ENCODE peak calls at places on chromosomes 11 and 22, in four cellular contexts. B is K562, X is HepG2, W is GM12878. E is an unnamed sample.

GRCh38 chr11:106276859-106277436 is 199.5 kb downstream of the AASDHPPT start:
- DNase-seq in B (no peak), X (no peak), W (no peak), E (no peak)

GRCh38 chr11:36672815-36673450 is 74.9 kb upstream of the RAG2 start:
- DNase-seq in B (peak; percentile 32), X (peak; percentile 55), W (no peak), E (peak; percentile 11)

GRCh38 chr11:32435511-32435946 is at the start of gene WT1:
- DNase-seq in B (peak; percentile 85), X (no peak), W (no peak), E (peak; percentile 56)

GRCh38 chr22:24411256-24412004 is 16.0 kb upstream of the ADORA2A start:
- DNase-seq in B (no peak), X (no peak), W (no peak), E (no peak)

GRCh38 chr11:116371146-116371545 is 401.6 kb downstream of the BUD13 start:
- DNase-seq in B (no peak), X (no peak), W (no peak), E (no peak)

GRCh38 chr22:29926057-29926456 is 43.1 kb downstream of the MTMR3 start:
- DNase-seq in B (no peak), X (no peak), W (no peak), E (no peak)

GRCh38 chr22:17896552-17896951 is 122.3 kb upstream of the BID start:
- DNase-seq in B (no peak), X (no peak), W (no peak), E (peak; percentile 65)

GRCh38 chr22:50189184-50189848 is 3.6 kb downstream of the TRABD start:
- DNase-seq in B (no peak), X (no peak), W (no peak), E (no peak)

GRCh38 chr11:65468874-65469333 is 29.9 kb upstream of the MALAT1 start:
- DNase-seq in B (peak; percentile 61), X (peak; percentile 76), W (no peak), E (peak; percentile 52)

GRCh38 chr11:104907521-104908185 is 9.4 kb upstream of the CASP12 start:
- DNase-seq in B (no peak), X (no peak), W (no peak), E (no peak)

GRCh38 chr22:35883028-35883620 is 145.5 kb downstream of the RBFOX2 start:
- DNase-seq in B (no peak), X (no peak), W (no peak), E (no peak)

GRCh38 chr11:121891134-121891533 is 224.9 kb downstream of the BLID start:
- DNase-seq in B (no peak), X (no peak), W (no peak), E (no peak)

DNA sequence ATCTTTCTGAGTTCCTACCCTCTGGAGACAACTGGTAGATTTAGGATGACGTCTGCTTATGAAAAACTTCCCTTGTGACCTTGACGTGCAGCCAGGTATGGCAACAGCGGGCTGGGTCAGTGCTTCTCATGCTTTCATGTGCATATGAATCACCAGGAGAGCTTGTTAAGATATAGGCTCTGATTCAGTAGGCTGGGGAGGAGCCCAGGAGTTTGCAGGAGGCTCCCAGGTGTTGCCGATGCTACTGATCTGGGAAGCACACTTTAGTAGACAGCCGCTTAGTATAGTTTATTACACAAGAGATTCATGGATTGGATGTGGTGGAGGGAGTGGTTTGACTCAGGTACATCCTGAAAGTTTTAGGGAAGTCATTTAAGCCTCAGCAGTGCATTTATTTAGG is 23.8 kb downstream of the DIXDC1 start:
- DNase-seq in B (no peak), X (no peak), W (no peak), E (no peak)
- TF ChIP-seq SP1 in B (no peak), X (no peak), W (no peak), E (no peak)

GRCh38 chr11:68423481-68423880 is 37.1 kb upstream of the PPP6R3 start:
- DNase-seq in B (no peak), X (no peak), W (no peak), E (no peak)

GRCh38 chr11:68424981-68425865 is 35.3 kb upstream of the PPP6R3 start:
- DNase-seq in B (no peak), X (no peak), W (no peak), E (no peak)

GRCh38 chr11:68429661-68430060 is 30.9 kb upstream of the PPP6R3 start:
- DNase-seq in B (no peak), X (no peak), W (no peak), E (no peak)

GRCh38 chr11:68424101-68424632 is 36.4 kb upstream of the PPP6R3 start:
- DNase-seq in B (no peak), X (no peak), W (no peak), E (no peak)

DNA sequence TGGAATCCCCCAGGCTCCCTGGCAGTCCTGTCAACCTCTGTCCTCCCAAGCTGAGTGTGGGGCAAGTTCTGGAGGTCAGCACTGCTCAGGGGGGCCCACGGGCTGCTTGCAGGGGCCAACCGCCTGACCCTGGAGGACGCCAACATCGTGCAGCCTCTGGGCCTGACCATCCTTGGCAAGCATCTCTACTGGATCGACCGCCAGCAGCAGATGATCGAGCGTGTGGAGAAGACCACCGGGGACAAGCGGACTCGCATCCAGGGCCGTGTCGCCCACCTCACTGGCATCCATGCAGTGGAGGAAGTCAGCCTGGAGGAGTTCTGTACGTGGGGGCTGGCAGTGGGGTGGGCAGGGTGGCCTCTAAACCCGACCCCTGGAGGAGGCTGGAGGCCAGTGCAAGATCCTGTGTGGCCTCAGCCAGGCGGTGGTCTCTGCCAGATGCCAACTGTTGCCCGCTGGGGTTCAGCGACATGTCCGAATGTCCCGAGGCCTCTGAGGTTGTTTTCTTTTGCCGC is 34.6 kb upstream of the PPP6R3 start:
- DNase-seq in B (no peak), X (no peak), W (no peak), E (no peak)
- TF ChIP-seq FOXM1 in B (no peak), X (no peak), W (no peak), E (no peak)

GRCh38 chr11:18064035-18064434 is 18.0 kb upstream of the TPH1 start:
- DNase-seq in B (no peak), X (no peak), W (no peak), E (no peak)
- TF ChIP-seq FOXK2 in B (no peak), X (no peak), W (no peak), E (no peak)

GRCh38 chr11:113954235-113954634 is 20.7 kb upstream of the HTR3A start:
- DNase-seq in B (no peak), X (no peak), W (no peak), E (no peak)
- TF ChIP-seq SP1 in B (no peak), X (no peak), W (no peak), E (no peak)

DNA sequence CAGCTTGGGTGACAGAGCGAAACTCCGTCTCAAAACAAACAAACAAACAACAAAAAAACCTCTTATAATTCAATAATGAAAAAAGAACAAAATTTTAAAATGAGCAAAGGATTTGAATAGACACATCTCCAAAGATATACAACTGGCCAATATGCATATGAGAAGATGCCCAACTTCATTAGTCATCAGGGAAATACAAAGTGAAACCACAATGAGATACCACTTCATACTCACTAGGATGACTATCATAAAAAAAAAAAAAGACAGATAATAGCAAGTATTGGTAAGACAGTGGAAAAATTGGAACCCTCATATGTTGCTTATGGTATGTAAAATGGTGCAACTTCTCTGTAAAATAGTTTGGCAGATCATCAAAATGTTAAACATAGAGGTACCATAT is 28.7 kb upstream of the BARX2 start:
- DNase-seq in B (no peak), X (no peak), W (no peak), E (no peak)
- TF ChIP-seq FOXM1 in B (no peak), X (no peak), W (no peak), E (no peak)

E was measured in HEK293T.